ENCODE peak calls at places on chromosomes 6 and 20, in ten cellular contexts. U, E, O, I, S, N, X, A, M and J are unnamed samples.
A peak's percentile ranks its signal among the peaks of the same experiment; 100 is the strongest.

GRCh38 chr6:29014729-29015608 is 9.9 kb upstream of the ZNF311 start:
- DNase-seq in U (peak; percentile 22), E (no peak), O (no peak), I (no peak), S (no peak), N (peak; percentile 3), X (no peak), A (peak; percentile 25), M (no peak), J (no peak)

GRCh38 chr20:19814241-19814640 is 56.2 kb downstream of the RIN2 start:
- DNase-seq in U (no peak), E (peak; percentile 26), O (no peak), I (no peak), S (no peak), N (no peak), X (no peak), A (no peak), M (no peak), J (no peak)

GRCh38 chr6:104301921-104302320 is 557.8 kb downstream of the HACE1 start:
- DNase-seq in U (no peak), E (no peak), O (no peak), I (no peak), S (no peak), N (no peak), X (no peak), A (no peak), M (no peak), J (no peak)

GRCh38 chr20:24118096-24118780 is 129.7 kb upstream of the GGTLC1 start:
- DNase-seq in U (no peak), E (no peak), O (peak; percentile 52), I (no peak), S (no peak), N (peak; percentile 50), X (no peak), A (peak; percentile 38), M (no peak), J (no peak)

GRCh38 chr20:15867899-15868298 is 705.3 kb downstream of the KIF16B start:
- DNase-seq in U (no peak), E (peak; percentile 2), O (no peak), I (no peak), S (no peak), N (no peak), X (no peak), A (no peak), M (no peak), J (no peak)

GRCh38 chr20:50533061-50533460 is 22.9 kb downstream of the PTPN1 start:
- DNase-seq in U (no peak), E (no peak), O (no peak), I (no peak), S (no peak), N (no peak), X (no peak), A (peak; percentile 68), M (no peak), J (no peak)

GRCh38 chr6:134295953-134296553 is 21.9 kb downstream of the SGK1 start:
- DNase-seq in U (no peak), E (peak; percentile 92), O (no peak), I (no peak), S (no peak), N (peak; percentile 100), X (peak; percentile 12), A (peak; percentile 100), M (peak; percentile 96), J (no peak)

GRCh38 chr20:5786930-5787826 is 37.0 kb downstream of the SHLD1 start:
- DNase-seq in U (no peak), E (peak; percentile 57), O (no peak), I (no peak), S (peak; percentile 35), N (peak; percentile 86), X (no peak), A (peak; percentile 73), M (no peak), J (no peak)

GRCh38 chr20:36441027-36441414 is 100.3 kb upstream of the MYL9 start:
- DNase-seq in U (no peak), E (no peak), O (no peak), I (no peak), S (no peak), N (no peak), X (no peak), A (no peak), M (no peak), J (no peak)

GRCh38 chr20:36441416-36441815 is 99.9 kb upstream of the MYL9 start:
- DNase-seq in U (no peak), E (no peak), O (no peak), I (no peak), S (no peak), N (no peak), X (no peak), A (no peak), M (no peak), J (no peak)

GRCh38 chr20:36440370-36441026 is 100.8 kb upstream of the MYL9 start:
- DNase-seq in U (no peak), E (no peak), O (no peak), I (no peak), S (no peak), N (no peak), X (no peak), A (no peak), M (no peak), J (no peak)

GRCh38 chr20:36439040-36439730 is 102.1 kb upstream of the MYL9 start:
- DNase-seq in U (peak; percentile 87), E (peak; percentile 68), O (peak; percentile 86), I (peak; percentile 87), S (peak; percentile 65), N (peak; percentile 59), X (peak; percentile 32), A (peak; percentile 52), M (no peak), J (peak; percentile 86)

DNA sequence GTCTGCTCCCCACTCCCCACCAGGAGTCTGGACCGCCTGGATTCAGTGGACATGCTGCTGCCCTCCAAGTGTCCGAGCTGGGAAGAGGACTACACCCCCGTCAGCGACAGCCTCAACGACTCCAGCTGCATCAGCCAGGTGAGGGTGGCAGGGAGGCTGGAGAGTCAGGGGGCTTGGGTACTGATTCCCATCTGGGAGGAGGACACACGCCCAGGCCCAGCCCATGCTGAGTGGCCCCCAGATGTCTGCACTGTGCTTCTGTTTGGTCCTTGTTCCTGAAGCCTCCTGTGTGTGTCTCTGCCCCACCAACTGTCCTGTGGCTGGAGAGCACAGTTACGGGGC is 101.6 kb upstream of the MYL9 start:
- DNase-seq in U (no peak), E (no peak), O (no peak), I (no peak), S (no peak), N (no peak), X (no peak), A (no peak), M (no peak), J (no peak)
- TF ChIP-seq CTCF in U (no peak), E (no peak), O (no peak), I (peak; percentile 12), S (peak; percentile 8), N (peak; percentile 19), X (no peak), A (no peak), M (no peak), J (peak; percentile 60)

DNA sequence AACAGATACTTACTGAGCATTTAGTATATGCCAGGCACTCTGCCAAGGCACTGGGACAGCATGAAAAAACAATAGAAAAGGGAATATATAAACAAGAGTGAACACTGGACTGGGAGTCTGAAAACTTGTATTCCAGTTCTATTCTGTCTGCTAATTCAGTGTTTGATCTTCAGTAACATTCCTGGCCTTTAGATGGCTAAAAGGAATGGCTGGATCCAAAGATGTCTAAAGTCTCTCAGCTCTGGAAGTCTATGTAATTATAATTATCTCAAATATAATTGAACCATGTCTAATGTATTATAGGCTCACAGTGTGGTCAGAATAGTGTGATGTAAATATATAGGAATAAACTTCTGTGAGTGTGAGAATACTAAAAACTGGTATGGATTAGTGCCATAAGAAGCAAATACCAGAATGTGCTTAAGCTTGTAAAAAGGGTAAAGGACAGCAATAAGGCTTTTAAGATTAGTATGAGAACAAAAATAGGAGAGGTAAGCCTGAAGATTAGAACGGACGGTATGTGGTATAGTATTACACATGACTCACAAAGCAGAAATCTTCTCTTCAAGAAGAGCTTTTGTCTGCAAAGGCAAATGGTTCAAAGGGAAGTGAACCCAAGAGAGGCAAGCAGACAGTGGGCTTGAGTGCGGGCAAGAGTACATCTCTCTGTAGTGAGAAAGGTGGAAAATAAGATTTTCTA is 68.5 kb downstream of the TMEM200A start:
- DNase-seq in U (no peak), E (no peak), O (no peak), I (no peak), S (no peak), N (peak; percentile 63), X (peak; percentile 13), A (peak; percentile 24), M (no peak), J (no peak)
- TF ChIP-seq CTCF in U (no peak), E (no peak), O (no peak), I (no peak), S (no peak), N (no peak), X (no peak), A (no peak), M (no peak), J (no peak)

DNA sequence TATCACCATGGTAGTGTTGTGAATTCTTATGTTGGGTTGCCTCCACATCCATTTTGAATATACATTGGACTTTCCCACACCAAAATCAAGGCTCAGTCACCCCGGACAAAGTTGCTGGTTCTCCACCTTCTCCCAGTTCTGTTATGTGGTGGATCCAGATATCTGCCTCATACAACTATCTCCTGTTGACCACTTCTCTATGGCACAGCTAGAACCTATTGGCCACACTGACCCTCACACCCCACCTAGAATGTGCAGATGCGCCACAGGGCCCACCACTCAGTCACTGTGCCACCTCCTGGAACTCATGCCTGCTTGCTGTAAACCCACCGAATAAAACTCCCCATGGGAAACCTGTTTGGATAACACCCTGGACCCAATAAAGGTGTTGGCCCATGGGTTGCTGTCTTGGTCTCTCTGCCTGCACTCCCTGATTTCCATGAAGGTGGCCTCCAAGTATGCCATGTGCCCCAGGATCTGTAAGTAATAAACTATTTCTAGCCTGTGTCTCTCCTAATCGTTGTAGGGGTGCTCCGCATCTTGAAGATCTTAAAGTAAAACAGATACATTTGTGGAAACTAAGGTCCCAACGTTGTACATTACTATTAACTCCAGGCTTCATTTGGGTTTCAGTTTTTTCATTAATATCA is 7.2 kb upstream of the NQO2 start:
- DNase-seq in U (no peak), E (no peak), O (no peak), I (no peak), S (no peak), N (no peak), X (no peak), A (no peak), M (no peak), J (no peak)
- TF ChIP-seq CTCF in U (no peak), E (no peak), O (no peak), I (no peak), S (no peak), N (no peak), X (no peak), A (no peak), M (no peak), J (no peak)

DNA sequence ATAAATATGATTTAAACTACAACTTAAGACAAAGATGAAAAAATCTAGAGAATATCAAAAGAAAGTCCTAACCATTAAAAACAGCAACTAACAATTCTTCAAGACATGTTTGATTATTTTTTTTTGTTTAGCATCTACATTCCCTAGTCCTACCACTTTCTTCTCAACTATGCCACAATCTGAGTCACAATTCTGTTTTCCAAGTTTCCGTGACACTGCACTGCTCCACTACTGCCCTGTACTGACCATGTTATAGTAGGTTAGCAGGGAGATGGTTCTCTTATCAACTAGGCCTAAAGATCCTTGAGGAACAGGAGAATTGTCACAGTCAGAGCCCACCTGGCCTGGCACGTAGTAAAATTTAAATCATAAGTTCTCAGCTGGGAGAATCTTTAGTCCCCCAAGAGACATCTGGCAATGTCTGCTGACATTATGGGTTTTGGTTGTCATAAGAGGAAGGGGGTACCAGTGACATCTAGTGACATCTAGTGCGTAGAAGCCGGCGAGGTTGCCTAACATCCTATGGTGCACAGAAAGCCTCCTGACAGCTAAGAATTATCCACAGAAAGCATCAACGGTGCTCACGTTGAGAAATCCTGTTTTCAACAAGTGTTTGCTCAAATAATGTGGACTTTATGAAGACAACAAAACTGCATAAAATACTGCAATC is 100.5 kb downstream of the PDE10A start:
- DNase-seq in U (no peak), E (no peak), O (no peak), I (no peak), S (no peak), N (peak; percentile 31), X (no peak), A (no peak), M (no peak), J (no peak)
- TF ChIP-seq CTCF in U (no peak), E (no peak), O (no peak), I (no peak), S (no peak), N (no peak), X (no peak), A (no peak), M (no peak), J (no peak)